ENCODE peak calls at places on chromosomes 13 and 19, in six cellular contexts. L, O, Y, E, N and I are unnamed samples.

GRCh38 chr19:1690570-1691307 is 38.3 kb upstream of the TCF3 start:
- DNase-seq in E (peak), N (peak), Y (peak), O (no peak), L (no peak), I (peak)

GRCh38 chr13:20566424-20566916 is 487 bp upstream of the IFT88 start:
- DNase-seq in O (no peak), N (peak), E (no peak), L (no peak), Y (peak), I (no peak)

GRCh38 chr19:19458110-19458816 is 52.8 kb downstream of the GATAD2A start:
- DNase-seq in Y (peak), E (no peak), N (no peak), O (no peak), L (no peak), I (no peak)

GRCh38 chr19:10699650-10700335 is 1.4 kb upstream of the QTRT1 start:
- DNase-seq in O (no peak), Y (peak), L (peak), E (peak), N (peak), I (peak)

GRCh38 chr19:55005684-55006488 is 32.2 kb downstream of the GP6 start:
- DNase-seq in O (peak), L (no peak), N (peak), E (peak), Y (peak), I (peak)

GRCh38 chr19:50517704-50518075 is 4.0 kb upstream of the ASPDH start:
- DNase-seq in L (no peak), O (no peak), E (no peak), N (no peak), Y (no peak), I (peak)

GRCh38 chr19:15780595-15781418 is 6.7 kb upstream of the OR10H5 start:
- DNase-seq in Y (no peak), O (no peak), N (no peak), L (no peak), E (no peak), I (no peak)

GRCh38 chr13:51675385-51675784 is 91.1 kb downstream of the WDFY2 start:
- DNase-seq in O (no peak), N (no peak), Y (no peak), L (no peak), E (no peak), I (no peak)

GRCh38 chr13:29892149-29892548 is 41.7 kb upstream of the UBL3 start:
- DNase-seq in N (no peak), L (peak), E (no peak), O (no peak), Y (no peak), I (no peak)

GRCh38 chr19:34254552-34255432 is at the start of gene GARRE1:
- DNase-seq in N (peak), O (peak), L (peak), Y (no peak), E (no peak), I (peak)

GRCh38 chr13:64007334-64007733 is 2591.7 kb upstream of the PCDH20 start:
- DNase-seq in L (no peak), O (no peak), E (no peak), Y (no peak), N (no peak), I (no peak)

GRCh38 chr13:38166121-38166520 is 183.5 kb upstream of the UFM1 start:
- DNase-seq in N (no peak), O (no peak), Y (peak), E (no peak), L (no peak), I (no peak)

GRCh38 chr19:8145969-8146368 is 3.4 kb downstream of the FBN3 start:
- DNase-seq in E (no peak), O (peak), N (no peak), L (no peak), Y (no peak), I (no peak)

GRCh38 chr13:110244096-110244830 is 62.7 kb downstream of the COL4A1 start:
- DNase-seq in L (no peak), N (no peak), O (no peak), E (no peak), Y (peak), I (no peak)

GRCh38 chr19:44648536-44649370 is 5.0 kb downstream of the PVR start:
- DNase-seq in O (no peak), Y (peak), N (no peak), E (no peak), L (no peak), I (no peak)

GRCh38 chr19:3110126-3110825 is 16.1 kb downstream of the GNA11 start:
- DNase-seq in O (no peak), E (no peak), L (no peak), N (no peak), Y (no peak), I (no peak)

GRCh38 chr19:58560007-58560887 is 1.8 kb upstream of the UBE2M start:
- DNase-seq in E (no peak), L (no peak), Y (no peak), O (no peak), N (no peak), I (no peak)

GRCh38 chr13:76853481-76853880 is 32.7 kb downstream of the KCTD12 start:
- DNase-seq in L (no peak), Y (no peak), E (no peak), N (no peak), O (no peak), I (no peak)

GRCh38 chr19:45681391-45682015 is 10.2 kb downstream of the SNRPD2 start:
- DNase-seq in N (peak), O (peak), L (peak), E (peak), Y (peak), I (peak)

GRCh38 chr19:10431943-10432735 is 11.8 kb downstream of the PDE4A start:
- DNase-seq in Y (no peak), E (no peak), O (peak), L (peak), N (no peak), I (peak)

GRCh38 chr19:7831452-7831851 is 1.4 kb downstream of the EVI5L start:
- DNase-seq in O (no peak), Y (peak), L (peak), N (no peak), E (no peak), I (peak)

GRCh38 chr19:50496189-50497029 is 14.6 kb downstream of the JOSD2 start:
- DNase-seq in E (no peak), O (peak), Y (no peak), N (no peak), L (peak), I (no peak)

GRCh38 chr13:40987606-40988280 is 31.4 kb downstream of the ELF1 start:
- DNase-seq in N (no peak), Y (no peak), O (no peak), E (no peak), L (no peak), I (no peak)

GRCh38 chr13:44423824-44424223 is 50.2 kb downstream of the SERP2 start:
- DNase-seq in Y (no peak), E (no peak), L (no peak), O (no peak), N (no peak), I (no peak)